ENCODE peak calls at places on chromosomes 11 and 22, in four cellular contexts. F is CD4-positive, CD25-positive, alpha-beta regulatory T cell; C is transverse colon; P is SJSA1. D is an unnamed sample.
A peak's percentile ranks its signal among the peaks of the same experiment; 100 is the strongest.

GRCh38 chr11:123561046-123561781 is 93.2 kb downstream of the SCN3B start:
- DNase-seq in F (no peak), C (no peak), P (peak; percentile 64), D (no peak)

GRCh38 chr11:45655347-45655756 is 10.1 kb downstream of the CHST1 start:
- DNase-seq in F (peak; percentile 19), C (peak; percentile 65), P (peak; percentile 78), D (peak; percentile 43)

GRCh38 chr11:71448257-71449161 is at the start of gene DHCR7:
- DNase-seq in F (peak; percentile 92), C (peak; percentile 97), P (peak; percentile 91), D (peak; percentile 36)

GRCh38 chr11:73059915-73060314 is 82.2 kb downstream of the FCHSD2 start:
- DNase-seq in F (no peak), C (no peak), P (no peak), D (no peak)

GRCh38 chr11:122672892-122673291 is 17.4 kb downstream of the UBASH3B start:
- DNase-seq in F (no peak), C (peak; percentile 16), P (no peak), D (no peak)

GRCh38 chr11:101362643-101363042 is 221.2 kb downstream of the TRPC6 start:
- DNase-seq in F (no peak), C (no peak), P (no peak), D (no peak)

GRCh38 chr11:102620858-102621561 is 4.1 kb downstream of the MMP20 start:
- DNase-seq in F (no peak), C (no peak), P (peak; percentile 42), D (no peak)

GRCh38 chr22:49202226-49202625 is 625.4 kb downstream of the BRD1 start:
- DNase-seq in F (no peak), C (no peak), P (peak; percentile 36), D (no peak)

GRCh38 chr11:65316979-65317786 is 2.5 kb downstream of the CDC42EP2 start:
- DNase-seq in F (no peak), C (peak; percentile 80), P (no peak), D (no peak)

GRCh38 chr22:50527921-50528681 is 1.7 kb downstream of the TYMP start:
- DNase-seq in F (no peak), C (no peak), P (no peak), D (no peak)

GRCh38 chr11:102703826-102704493 is 1.6 kb downstream of the MMP27 start:
- DNase-seq in F (no peak), C (no peak), P (no peak), D (no peak)

GRCh38 chr11:131624526-131624925 is 254.1 kb downstream of the NTM start:
- DNase-seq in F (no peak), C (no peak), P (no peak), D (no peak)

GRCh38 chr11:94398101-94398500 is 3.1 kb downstream of the GPR83 start:
- DNase-seq in F (no peak), C (no peak), P (no peak), D (no peak)

GRCh38 chr11:64802370-64803162 is 448 bp downstream of the MAP4K2 start:
- DNase-seq in F (no peak), C (peak; percentile 32), P (peak; percentile 62), D (no peak)

GRCh38 chr11:105861225-105861624 is 160.8 kb downstream of the MSANTD4 start:
- DNase-seq in F (no peak), C (no peak), P (no peak), D (peak; percentile 18)

GRCh38 chr11:15179167-15179566 is 64.4 kb downstream of the INSC start:
- DNase-seq in F (no peak), C (no peak), P (no peak), D (no peak)

GRCh38 chr22:17205432-17205831 is 13.8 kb downstream of the ADA2 start:
- DNase-seq in F (no peak), C (no peak), P (no peak), D (no peak)

GRCh38 chr22:50318698-50319411 is 8.0 kb downstream of the DENND6B start:
- DNase-seq in F (no peak), C (no peak), P (no peak), D (no peak)

GRCh38 chr11:68999093-68999747 is 13.8 kb downstream of the MRGPRF start:
- DNase-seq in F (no peak), C (peak; percentile 4), P (peak; percentile 71), D (no peak)

GRCh38 chr11:44275241-44275640 is 34.7 kb downstream of the ALX4 start:
- DNase-seq in F (no peak), C (no peak), P (no peak), D (no peak)

GRCh38 chr11:66001941-66002647 is at the start of the genes BANF1 and EIF1AD:
- DNase-seq in F (peak; percentile 87), C (peak; percentile 95), P (peak; percentile 99), D (peak; percentile 96)

GRCh38 chr11:105027671-105028070 is 4.7 kb upstream of the CASP5 start:
- DNase-seq in F (no peak), C (no peak), P (no peak), D (no peak)

GRCh38 chr11:93686812-93687211 is 25.3 kb downstream of the CEP295 start:
- DNase-seq in F (no peak), C (no peak), P (no peak), D (no peak)

GRCh38 chr11:121722431-121723256 is 269.9 kb upstream of the SORL1-AS1 start:
- DNase-seq in F (no peak), C (peak; percentile 47), P (no peak), D (no peak)

GRCh38 chr11:47714554-47715081 is 551 bp downstream of the AGBL2 start:
- DNase-seq in F (no peak), C (peak; percentile 18), P (no peak), D (no peak)

GRCh38 chr11:76653674-76654309 is 16.8 kb downstream of the LRRC32 start:
- DNase-seq in F (no peak), C (peak; percentile 31), P (peak; percentile 60), D (no peak)

GRCh38 chr22:21564411-21564810 is 3.1 kb upstream of the UBE2L3 start:
- DNase-seq in F (no peak), C (no peak), P (no peak), D (no peak)
- H3K4me1 ChIP-seq in F (peaks cover 13% of the 10 kb centered on the region), C (peaks cover 10% of the 10 kb centered on the region), P (peaks cover 10% of the 10 kb centered on the region), D (no peaks in the 10 kb centered on the region)

GRCh38 chr11:86064236-86064803 is 4.6 kb downstream of the PICALM start:
- DNase-seq in F (no peak), C (no peak), P (no peak), D (no peak)
- H3K4me1 ChIP-seq in F (peaks cover 62% of the 10 kb centered on the region), C (peaks cover 48% of the 10 kb centered on the region), P (peaks cover 26% of the 10 kb centered on the region), D (peaks cover 40% of the 10 kb centered on the region)

GRCh38 chr22:19800761-19801244 is 40.2 kb downstream of the TBX1 start:
- DNase-seq in F (no peak), C (no peak), P (no peak), D (no peak)

GRCh38 chr22:19802881-19803735 is 42.5 kb downstream of the TBX1 start:
- DNase-seq in F (no peak), C (no peak), P (no peak), D (no peak)

GRCh38 chr22:19802001-19802880 is 41.7 kb downstream of the TBX1 start:
- DNase-seq in F (no peak), C (no peak), P (no peak), D (no peak)

GRCh38 chr22:19800306-19800705 is 39.7 kb downstream of the TBX1 start:
- DNase-seq in F (no peak), C (no peak), P (no peak), D (no peak)

GRCh38 chr22:19801340-19802000 is 40.9 kb downstream of the TBX1 start:
- DNase-seq in F (no peak), C (no peak), P (no peak), D (no peak)
- H3K4me1 ChIP-seq in F (no peaks in the 10 kb centered on the region), C (peaks cover 7% of the 10 kb centered on the region), P (peaks cover 34% of the 10 kb centered on the region), D (peaks cover 4% of the 10 kb centered on the region)

GRCh38 chr11:108128772-108129171 is 7.4 kb downstream of the ACAT1 start:
- DNase-seq in F (no peak), C (no peak), P (no peak), D (no peak)

GRCh38 chr11:108122166-108122628 is 830 bp downstream of the ACAT1 start:
- DNase-seq in F (no peak), C (peak; percentile 51), P (no peak), D (no peak)

GRCh38 chr11:108121274-108122155 is at the start of gene ACAT1:
- DNase-seq in F (peak; percentile 94), C (peak; percentile 99), P (peak; percentile 90), D (peak; percentile 65)

DNA sequence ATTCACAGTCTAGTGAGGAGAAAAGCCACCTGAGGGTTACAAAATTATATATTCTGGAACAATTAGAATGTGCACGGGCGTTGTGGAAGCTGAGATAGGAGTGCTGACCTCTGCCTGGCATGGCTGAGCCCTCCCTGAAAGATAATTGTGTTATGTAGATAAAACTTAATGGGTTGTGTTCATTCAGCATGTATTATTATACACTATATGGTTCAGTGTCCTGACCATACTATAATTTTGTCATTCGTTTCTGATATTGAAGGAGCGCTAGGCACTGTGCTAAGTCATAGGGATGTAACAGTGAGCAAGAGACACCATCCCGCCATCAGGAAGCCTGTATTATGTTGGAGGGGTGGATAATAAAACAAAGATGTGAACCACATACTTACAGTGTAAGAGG is 3.8 kb downstream of the ACAT1 start:
- DNase-seq in F (no peak), C (no peak), P (no peak), D (no peak)
- H3K4me1 ChIP-seq in F (peaks cover 29% of the 10 kb centered on the region), C (peaks cover 32% of the 10 kb centered on the region), P (no peaks in the 10 kb centered on the region), D (peaks cover 23% of the 10 kb centered on the region)

DNA sequence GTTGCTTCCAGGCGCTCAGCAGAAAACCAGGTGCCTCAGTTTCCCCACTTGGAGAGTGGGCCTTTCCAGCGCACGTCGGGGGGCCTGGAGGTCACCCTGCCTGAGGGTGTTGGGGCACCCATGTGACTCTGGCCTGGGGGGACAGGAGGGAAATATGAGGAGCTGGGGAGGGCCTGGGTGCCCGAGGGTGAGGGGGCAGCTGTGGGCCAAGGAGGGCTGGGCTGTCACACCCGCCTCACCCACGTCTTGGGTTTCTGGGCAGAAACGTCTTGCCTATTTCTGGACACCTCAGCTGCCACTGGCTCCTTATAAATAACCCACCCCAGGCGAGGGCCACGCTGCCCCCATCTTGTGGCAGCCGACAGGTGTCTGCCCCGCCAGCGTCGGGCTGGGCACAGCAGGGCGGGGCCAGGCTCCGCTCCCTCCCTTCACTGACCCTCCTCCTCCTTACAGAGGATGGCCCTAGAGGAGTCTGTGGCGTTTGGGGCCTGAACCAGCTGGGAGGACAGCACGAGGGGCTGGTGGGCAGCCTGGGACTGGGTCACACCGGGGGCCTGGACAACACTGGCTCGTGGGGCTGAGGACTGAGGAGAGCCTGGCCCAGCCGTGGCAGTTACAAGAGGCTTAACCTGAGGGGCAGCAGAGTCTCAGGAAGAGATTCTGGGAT is 1.5 kb downstream of the TNNT3 start:
- DNase-seq in F (no peak), C (no peak), P (no peak), D (no peak)
- H3K4me1 ChIP-seq in F (no peaks in the 10 kb centered on the region), C (no peaks in the 10 kb centered on the region), P (peaks cover 29% of the 10 kb centered on the region), D (peaks cover 9% of the 10 kb centered on the region)

D was measured in Panc1.